ENCODE peak calls at places on chromosome 21, in eight cellular contexts. D, O, Q, H, S, K, W and Z are unnamed samples.

GRCh38 chr21:33578214-33578613 is 10.3 kb downstream of the DONSON start:
- DNase-seq in S (no peak), D (no peak), O (no peak), W (peak; percentile 25), H (no peak), K (no peak), Q (no peak), Z (no peak)

GRCh38 chr21:21737186-21737585 is 739.0 kb downstream of the NCAM2 start:
- DNase-seq in H (no peak), S (no peak), K (no peak), O (no peak), Q (no peak), D (no peak), W (no peak), Z (no peak)

GRCh38 chr21:43304621-43305335 is 122.2 kb downstream of the SIK1 start:
- DNase-seq in D (no peak), Q (no peak), H (no peak), O (peak; percentile 12), K (no peak), S (no peak), W (no peak), Z (no peak)

GRCh38 chr21:25396135-25396711 is 211.1 kb downstream of the MRPL39 start:
- DNase-seq in W (no peak), D (no peak), K (no peak), H (no peak), O (no peak), S (no peak), Q (no peak), Z (peak; percentile 18)

GRCh38 chr21:33231526-33231925 is 1.8 kb downstream of the IFNAR2 start:
- DNase-seq in K (no peak), W (no peak), Q (no peak), S (no peak), O (no peak), H (no peak), D (no peak), Z (no peak)

GRCh38 chr21:32916522-32917099 is 109.1 kb upstream of the OLIG2 start:
- DNase-seq in W (no peak), O (no peak), K (no peak), Q (no peak), H (no peak), D (no peak), S (no peak), Z (no peak)

GRCh38 chr21:33036430-33037162 is 10.9 kb downstream of the OLIG2 start:
- DNase-seq in Q (peak; percentile 91), D (no peak), K (no peak), O (peak; percentile 41), W (peak; percentile 58), S (peak; percentile 30), H (no peak), Z (no peak)

GRCh38 chr21:31347435-31348032 is 3.5 kb upstream of the TIAM1 start:
- DNase-seq in H (no peak), W (peak; percentile 61), K (no peak), D (no peak), O (no peak), Q (no peak), S (no peak), Z (no peak)

GRCh38 chr21:43204638-43205037 is 35.8 kb downstream of the CRYAA start:
- DNase-seq in D (no peak), Q (no peak), W (no peak), S (no peak), K (no peak), O (no peak), H (no peak), Z (no peak)

GRCh38 chr21:42012344-42012743 is 2.2 kb upstream of the ZBTB21 start:
- DNase-seq in O (no peak), W (no peak), Q (no peak), K (no peak), H (no peak), D (no peak), S (no peak), Z (no peak)

GRCh38 chr21:45406801-45407628 is 2.0 kb downstream of the COL18A1 start:
- DNase-seq in K (no peak), O (peak; percentile 14), H (no peak), D (no peak), W (no peak), Q (no peak), S (no peak), Z (no peak)

GRCh38 chr21:34499116-34499515 is 12.9 kb downstream of the KCNE1 start:
- DNase-seq in W (no peak), H (no peak), O (no peak), D (no peak), K (no peak), S (no peak), Q (no peak), Z (no peak)

GRCh38 chr21:43812139-43812821 is 22.9 kb downstream of the RRP1 start:
- DNase-seq in D (no peak), Q (no peak), O (no peak), K (no peak), H (no peak), W (peak; percentile 7), S (no peak), Z (no peak)

GRCh38 chr21:38729745-38730401 is 75.9 kb upstream of the ETS2 start:
- DNase-seq in S (no peak), H (no peak), K (no peak), W (no peak), D (no peak), O (no peak), Q (no peak), Z (no peak)

GRCh38 chr21:14591882-14592281 is 45.8 kb upstream of the SAMSN1 start:
- DNase-seq in S (no peak), W (peak; percentile 88), D (no peak), K (peak; percentile 5), Q (peak; percentile 43), O (no peak), H (no peak), Z (no peak)

GRCh38 chr21:25300632-25301031 is 306.6 kb downstream of the MRPL39 start:
- DNase-seq in S (no peak), D (no peak), K (no peak), H (no peak), O (no peak), W (no peak), Q (no peak), Z (no peak)